ENCODE peak calls at places on chromosomes 1 and 21, in eight cellular contexts. S is DND-41; E is fibroblast of lung; U is endodermal cell; Q is astrocyte of the spinal cord; W is BE2C; M is CD4-positive, alpha-beta T cell; R is endothelial cell of umbilical vein. T is an unnamed sample.

GRCh38 chr1:209400351-209401220 is 182.9 kb upstream of the CAMK1G start:
- DNase-seq in M (no peak), S (no peak), W (no peak), E (no peak), R (no peak), U (no peak), Q (no peak), T (no peak)

GRCh38 chr1:160354388-160354985 is 11.3 kb downstream of the NCSTN start:
- DNase-seq in U (peak), S (peak), W (peak), E (peak), R (no peak), Q (peak), M (no peak), T (peak)

GRCh38 chr1:147897789-147898188 is 4.8 kb upstream of the GJA8 start:
- DNase-seq in W (no peak), S (no peak), E (no peak), U (no peak), Q (no peak), M (no peak), R (no peak), T (no peak)

GRCh38 chr1:193799948-193800690 is 613.7 kb upstream of the B3GALT2 start:
- DNase-seq in E (no peak), S (no peak), M (no peak), Q (no peak), R (no peak), W (no peak), U (no peak), T (no peak)

GRCh38 chr1:71080178-71080781 is 555 bp downstream of the ZRANB2 start:
- DNase-seq in R (peak), U (no peak), W (no peak), Q (peak), E (peak), M (no peak), S (peak), T (peak)

GRCh38 chr1:56169856-56170255 is 409.5 kb downstream of the PLPP3 start:
- DNase-seq in S (no peak), M (no peak), R (no peak), U (no peak), Q (peak), E (peak), W (no peak), T (no peak)

GRCh38 chr1:218377143-218377660 is 32.1 kb downstream of the TGFB2 start:
- DNase-seq in E (peak), M (peak), R (peak), Q (peak), U (no peak), W (no peak), S (peak), T (peak)

GRCh38 chr1:70358921-70359564 is 4.5 kb upstream of the ANKRD13C start:
- DNase-seq in M (no peak), E (peak), Q (peak), R (no peak), S (no peak), W (no peak), U (no peak), T (no peak)

GRCh38 chr1:232585486-232585885 is 44.4 kb downstream of the SIPA1L2 start:
- DNase-seq in Q (no peak), R (no peak), W (no peak), M (no peak), E (no peak), S (no peak), U (no peak), T (no peak)

GRCh38 chr1:29858646-29859045 is 622.3 kb downstream of the PTPRU start:
- DNase-seq in S (no peak), E (no peak), W (no peak), Q (peak), R (no peak), U (no peak), M (no peak), T (no peak)

GRCh38 chr1:244231572-244232315 is 180.7 kb downstream of the ZBTB18 start:
- DNase-seq in E (no peak), U (peak), Q (peak), S (peak), M (no peak), W (peak), R (no peak), T (no peak)

GRCh38 chr1:55305735-55306134 is 90.6 kb upstream of the USP24 start:
- DNase-seq in R (no peak), W (no peak), U (no peak), M (no peak), S (no peak), E (peak), Q (no peak), T (no peak)

GRCh38 chr1:106889504-106890027 is 166.9 kb upstream of the PRMT6 start:
- DNase-seq in E (no peak), W (no peak), U (no peak), M (no peak), Q (no peak), S (no peak), R (no peak), T (no peak)

GRCh38 chr1:171935664-171936063 is 94.4 kb downstream of the DNM3 start:
- DNase-seq in M (no peak), W (no peak), Q (no peak), R (no peak), S (no peak), E (no peak), U (no peak), T (no peak)

GRCh38 chr1:156122519-156123355 is 8.2 kb downstream of the LMNA start:
- DNase-seq in M (no peak), R (peak), W (peak), Q (peak), U (peak), E (peak), S (no peak), T (no peak)

GRCh38 chr1:200342511-200343400 is 67.1 kb downstream of the ZNF281 start:
- DNase-seq in S (no peak), Q (peak), E (peak), R (no peak), U (no peak), M (no peak), W (no peak), T (no peak)

GRCh38 chr1:98458514-98459259 is 202.8 kb upstream of the SNX7 start:
- DNase-seq in E (no peak), S (no peak), M (no peak), Q (no peak), R (no peak), W (no peak), U (peak), T (no peak)

GRCh38 chr1:116855220-116855619 is 54.5 kb upstream of the PTGFRN start:
- DNase-seq in U (peak), R (peak), S (no peak), W (peak), M (no peak), E (peak), Q (peak), T (no peak)

GRCh38 chr1:229117664-229118300 is 153.1 kb upstream of the RAB4A start:
- DNase-seq in W (peak), Q (no peak), E (peak), U (no peak), S (no peak), M (no peak), R (no peak), T (no peak)

GRCh38 chr1:234836786-234837185 is 226.8 kb upstream of the IRF2BP2 start:
- DNase-seq in R (no peak), S (no peak), M (no peak), W (no peak), U (peak), E (no peak), Q (no peak), T (no peak)

GRCh38 chr1:37143818-37144217 is 109.5 kb upstream of the GRIK3 start:
- DNase-seq in R (no peak), W (no peak), S (peak), M (no peak), E (no peak), U (peak), Q (no peak), T (no peak)

GRCh38 chr1:12208271-12208670 is 21.6 kb upstream of the VPS13D start:
- DNase-seq in W (no peak), M (no peak), S (no peak), Q (no peak), E (no peak), U (no peak), R (no peak), T (no peak)

GRCh38 chr1:145706282-145706681 is 886 bp downstream of the PDZK1 start:
- DNase-seq in S (no peak), M (no peak), R (no peak), E (no peak), Q (no peak), W (no peak), U (no peak), T (no peak)

GRCh38 chr1:8814870-8815269 is 2.6 kb downstream of the RERE start:
- DNase-seq in E (no peak), R (peak), Q (no peak), M (no peak), W (no peak), U (peak), S (no peak), T (no peak)
- TF ChIP-seq CTCF in E (no peak), R (no peak), Q (no peak), M (no peak), W (peak), U (peak), S (peak), T (no peak)

GRCh38 chr1:163440090-163440489 is 118.3 kb downstream of the NUF2 start:
- DNase-seq in E (no peak), U (no peak), Q (no peak), S (no peak), M (no peak), R (no peak), W (peak), T (no peak)

GRCh38 chr1:163439506-163439905 is 117.8 kb downstream of the NUF2 start:
- DNase-seq in E (no peak), R (no peak), M (no peak), U (no peak), W (no peak), S (no peak), Q (no peak), T (no peak)

GRCh38 chr1:163443863-163444262 is 122.1 kb downstream of the NUF2 start:
- DNase-seq in Q (no peak), S (no peak), R (no peak), E (no peak), U (no peak), M (no peak), W (no peak), T (no peak)

GRCh38 chr1:163442214-163442765 is 120.5 kb downstream of the NUF2 start:
- DNase-seq in S (no peak), W (no peak), E (no peak), M (no peak), U (no peak), Q (no peak), R (no peak), T (no peak)

GRCh38 chr1:163442940-163443339 is 121.2 kb downstream of the NUF2 start:
- DNase-seq in Q (no peak), W (no peak), R (no peak), S (no peak), M (no peak), U (no peak), E (no peak), T (no peak)
- TF ChIP-seq CTCF in Q (no peak), W (no peak), R (no peak), S (no peak), M (no peak), U (no peak), E (no peak), T (no peak)

GRCh38 chr1:13465515-13465914 is 48.3 kb downstream of the LRRC38 start:
- DNase-seq in Q (no peak), M (no peak), U (no peak), E (no peak), S (no peak), W (no peak), R (no peak), T (no peak)

GRCh38 chr1:13469343-13469742 is 44.5 kb downstream of the LRRC38 start:
- DNase-seq in W (no peak), M (no peak), Q (no peak), U (peak), R (no peak), E (no peak), S (peak), T (no peak)
- TF ChIP-seq CTCF in W (no peak), M (no peak), Q (no peak), U (peak), R (no peak), E (no peak), S (peak), T (no peak)

DNA sequence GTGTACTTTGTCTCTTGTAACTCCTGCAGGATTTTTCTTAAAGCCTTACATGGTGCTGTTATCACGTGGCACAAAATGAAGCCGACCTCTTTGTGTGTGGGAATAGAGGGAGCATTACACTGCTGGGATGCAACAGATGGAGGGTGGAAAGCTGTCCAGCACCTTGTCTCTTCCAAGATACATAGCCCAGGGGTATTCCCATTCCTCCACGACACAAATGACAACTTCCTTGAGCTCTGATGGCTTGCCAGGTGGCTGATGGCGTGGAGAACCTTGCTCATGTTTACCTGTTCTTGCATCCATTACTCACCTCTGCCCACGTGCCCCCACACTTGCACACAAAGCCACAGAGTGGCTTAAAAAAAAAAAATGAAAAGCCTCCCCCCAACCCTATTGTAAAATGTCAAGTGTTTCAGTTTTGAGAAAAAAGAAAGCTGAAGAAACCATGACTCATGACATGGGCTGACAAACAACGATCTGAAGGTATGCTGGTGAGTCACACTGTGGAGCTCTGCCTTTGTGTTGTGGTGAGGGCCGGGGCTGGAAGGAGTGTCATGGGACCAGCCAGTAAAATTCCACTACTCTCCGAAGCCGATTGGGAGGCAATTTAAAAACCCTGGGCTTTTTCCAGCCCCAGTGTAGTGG is 32.0 kb upstream of the ATP5PO start:
- DNase-seq in R (peak), M (peak), U (peak), W (peak), E (peak), S (peak), Q (peak), T (peak)
- TF ChIP-seq CTCF in R (no peak), M (no peak), U (no peak), W (no peak), E (no peak), S (peak), Q (no peak), T (no peak)

DNA sequence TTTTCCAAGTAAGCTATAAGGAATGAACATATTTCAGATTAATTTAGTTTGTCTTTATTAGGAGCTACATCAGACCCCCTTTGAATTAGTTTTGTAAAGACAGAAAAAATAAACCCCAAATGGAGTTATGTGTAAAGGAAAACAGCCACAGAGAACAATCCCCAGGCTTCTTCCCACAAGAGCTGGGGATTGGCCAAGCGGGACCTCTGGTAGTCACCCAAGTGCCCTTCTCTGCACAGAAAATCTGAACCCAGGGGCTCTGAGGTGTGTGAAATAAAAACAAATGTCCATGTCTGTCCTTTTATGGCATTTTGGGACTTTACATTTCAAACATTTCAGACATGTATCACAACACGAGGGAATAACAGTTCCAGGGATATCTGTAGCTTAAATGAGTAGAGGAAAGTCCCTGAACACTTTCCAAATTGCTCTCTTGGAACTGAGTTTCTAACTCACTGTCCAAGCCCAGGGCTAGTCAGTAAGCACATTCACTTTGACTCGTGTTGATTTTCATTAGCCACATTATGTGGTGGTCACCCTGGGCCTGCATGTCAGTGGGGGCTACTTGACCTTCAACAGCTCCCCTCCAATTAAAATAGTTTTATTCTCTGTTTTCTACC is 22.5 kb downstream of the DPT start:
- DNase-seq in R (no peak), Q (peak), M (no peak), E (no peak), U (no peak), W (no peak), S (no peak), T (no peak)
- TF ChIP-seq CTCF in R (no peak), Q (no peak), M (no peak), E (no peak), U (no peak), W (no peak), S (no peak), T (no peak)

GRCh38 chr1:63915121-63915520 is 141.3 kb downstream of the ROR1 start:
- DNase-seq in M (no peak), Q (peak), U (peak), R (peak), S (no peak), W (peak), E (peak), T (no peak)
- TF ChIP-seq CTCF in M (no peak), Q (peak), U (peak), R (no peak), S (peak), W (peak), E (peak), T (no peak)

GRCh38 chr1:119327066-119327435 is 41.5 kb upstream of the HAO2 start:
- DNase-seq in U (peak), E (no peak), S (peak), Q (no peak), R (no peak), M (peak), W (no peak), T (no peak)

GRCh38 chr1:119329521-119329920 is 39.1 kb upstream of the HAO2 start:
- DNase-seq in U (no peak), S (no peak), Q (no peak), R (no peak), E (no peak), W (no peak), M (no peak), T (no peak)

GRCh38 chr1:119330062-119330939 is 38.3 kb upstream of the HAO2 start:
- DNase-seq in U (no peak), M (no peak), W (no peak), Q (peak), R (no peak), E (no peak), S (no peak), T (no peak)

GRCh38 chr1:119326251-119326650 is 42.3 kb upstream of the HAO2 start:
- DNase-seq in W (no peak), U (peak), Q (no peak), M (no peak), S (no peak), E (no peak), R (no peak), T (no peak)

GRCh38 chr1:119327436-119328155 is 41.0 kb upstream of the HAO2 start:
- DNase-seq in M (peak), U (peak), W (peak), Q (peak), R (peak), S (no peak), E (peak), T (peak)
- TF ChIP-seq CTCF in M (peak), U (peak), W (peak), Q (peak), R (peak), S (peak), E (peak), T (peak)

GRCh38 chr1:47998396-47998990 is 1.3 kb upstream of the TRABD2B start:
- DNase-seq in U (peak), S (no peak), E (no peak), W (no peak), R (no peak), Q (no peak), M (no peak), T (no peak)
- TF ChIP-seq CTCF in U (peak), S (no peak), E (no peak), W (no peak), R (no peak), Q (no peak), M (no peak), T (no peak)

GRCh38 chr21:17901458-17902092 is 82.4 kb upstream of the C21orf91 start:
- DNase-seq in W (no peak), U (no peak), S (no peak), R (no peak), M (no peak), E (no peak), Q (peak), T (no peak)

GRCh38 chr21:17903929-17904639 is 84.9 kb upstream of the C21orf91 start:
- DNase-seq in Q (no peak), M (no peak), W (no peak), U (no peak), R (no peak), E (no peak), S (no peak), T (no peak)

GRCh38 chr21:17903029-17903806 is 84.1 kb upstream of the C21orf91 start:
- DNase-seq in E (peak), M (no peak), Q (peak), S (no peak), W (no peak), R (peak), U (peak), T (no peak)

GRCh38 chr21:17900990-17901385 is 81.8 kb upstream of the C21orf91 start:
- DNase-seq in S (no peak), Q (no peak), M (no peak), R (no peak), W (no peak), U (peak), E (no peak), T (no peak)

DNA sequence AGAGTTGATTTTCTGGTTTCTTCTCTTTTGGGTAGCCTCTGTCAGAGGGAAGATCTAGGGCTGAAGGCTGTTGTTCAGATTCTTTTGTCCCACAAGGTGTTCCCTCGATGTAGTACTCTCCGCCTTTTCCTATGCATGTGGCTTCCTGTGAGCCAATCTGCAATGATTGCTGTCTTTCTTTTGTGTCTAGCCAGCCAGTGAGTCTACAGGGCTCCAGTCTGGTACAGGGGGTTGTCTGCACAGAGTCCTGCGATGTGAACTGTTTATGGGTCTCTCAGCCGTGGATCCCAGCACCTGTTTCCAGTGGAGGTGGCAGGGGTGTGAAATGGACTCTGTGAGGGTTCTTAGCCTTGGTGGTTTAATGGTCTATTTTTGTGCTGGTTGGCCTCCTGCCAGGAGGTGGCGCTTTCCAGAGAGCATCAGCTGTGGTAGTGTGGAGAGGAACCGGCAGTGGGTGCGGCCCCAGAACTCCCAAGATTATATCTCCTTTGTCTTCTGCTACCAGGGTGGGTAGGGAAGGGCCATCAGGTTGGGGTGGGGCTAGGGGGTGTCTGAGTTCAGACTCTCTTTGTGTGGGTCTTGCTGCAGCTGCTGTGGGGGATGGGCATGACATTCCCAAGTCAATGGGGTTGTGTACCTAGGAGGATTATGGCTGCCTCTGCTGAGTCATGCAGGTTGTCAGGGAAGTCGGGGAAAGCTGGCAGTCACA is 81.3 kb upstream of the C21orf91 start:
- DNase-seq in M (no peak), W (peak), S (no peak), E (no peak), R (no peak), U (peak), Q (no peak), T (peak)
- TF ChIP-seq CTCF in M (no peak), W (peak), S (peak), E (no peak), R (no peak), U (peak), Q (no peak), T (no peak)

DNA sequence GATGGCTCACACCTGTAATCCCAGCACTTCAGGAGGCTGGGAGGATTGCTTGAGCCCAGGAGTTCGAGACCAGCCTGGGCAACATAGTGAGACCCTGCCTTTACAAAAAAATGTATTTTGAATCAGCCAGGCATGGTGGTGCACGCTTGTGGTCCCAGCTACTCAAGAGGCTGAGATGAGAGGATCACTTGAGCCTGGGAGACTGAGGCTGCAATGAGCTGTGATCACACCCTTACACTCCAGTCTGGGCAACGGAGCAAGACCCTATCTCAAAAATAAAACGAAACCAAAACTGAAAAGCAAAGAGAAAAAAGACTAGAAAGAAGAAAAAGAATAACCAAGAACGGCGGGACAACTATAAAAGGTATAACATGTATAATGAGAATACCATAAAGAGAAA is 15.4 kb upstream of the WNT2B start:
- DNase-seq in E (no peak), U (no peak), Q (no peak), R (no peak), M (no peak), W (no peak), S (no peak), T (no peak)
- TF ChIP-seq CTCF in E (no peak), U (no peak), Q (no peak), R (no peak), M (no peak), W (no peak), S (no peak), T (no peak)

T was measured in activated CD8-positive, alpha-beta T cell treated with anti-CD3 and anti-CD28 coated beads for 36 hours.